ENCODE peak calls at places on chromosomes 12 and 14, in eight cellular contexts. C is T1000; J is Calu3; S is NCI-H1694 treated with DMSO at 0.1 percent for 48 hours; Q is left cardiac atrium; V is stimulated activated naive CD8-positive, alpha-beta T cell treated with anti-CD3 and anti-CD28 coated beads, Interleukin-15, Interleukin-2, amounts not matched to agents 100 U/mL and 50 U/mL, for 24 hours; N is nephron progenitor cell; Z is CD8-positive, alpha-beta memory T cell. E is an unnamed sample.

GRCh38 chr12:15423629-15424028 is 101.3 kb downstream of the PTPRO start:
- DNase-seq in C (no peak), J (no peak), S (no peak), Q (no peak), V (no peak), N (no peak), Z (no peak), E (no peak)

GRCh38 chr12:64124511-64125197 is 97.4 kb downstream of the KICS2 start:
- DNase-seq in C (no peak), J (no peak), S (no peak), Q (no peak), V (no peak), N (no peak), Z (no peak), E (no peak)

GRCh38 chr12:56086096-56086495 is 6.1 kb downstream of the ERBB3 start:
- DNase-seq in C (no peak), J (peak), S (no peak), Q (no peak), V (no peak), N (no peak), Z (no peak), E (no peak)

GRCh38 chr14:93733646-93734045 is 54.6 kb downstream of the PRIMA1 start:
- DNase-seq in C (no peak), J (no peak), S (no peak), Q (no peak), V (no peak), N (no peak), Z (no peak), E (no peak)

GRCh38 chr14:102352213-102352612 is 10.5 kb downstream of the CINP start:
- DNase-seq in C (no peak), J (no peak), S (no peak), Q (no peak), V (no peak), N (no peak), Z (no peak), E (no peak)

GRCh38 chr14:35285168-35285990 is 6.8 kb upstream of the PSMA6 start:
- DNase-seq in C (no peak), J (no peak), S (no peak), Q (no peak), V (no peak), N (no peak), Z (no peak), E (no peak)

GRCh38 chr12:39935275-39935674 is 170.6 kb downstream of the SLC2A13 start:
- DNase-seq in C (no peak), J (no peak), S (no peak), Q (no peak), V (no peak), N (no peak), Z (no peak), E (no peak)

GRCh38 chr12:80242341-80242740 is 143.0 kb downstream of the OTOGL start:
- DNase-seq in C (no peak), J (no peak), S (no peak), Q (no peak), V (no peak), N (no peak), Z (no peak), E (no peak)

GRCh38 chr12:100675432-100675831 is 101.9 kb downstream of the GAS2L3 start:
- DNase-seq in C (no peak), J (peak), S (peak), Q (peak), V (no peak), N (no peak), Z (no peak), E (no peak)

GRCh38 chr12:13198921-13199320 is 2.4 kb downstream of the EMP1 start:
- DNase-seq in C (no peak), J (no peak), S (no peak), Q (peak), V (no peak), N (no peak), Z (no peak), E (no peak)

GRCh38 chr12:17928708-17929366 is 161.2 kb downstream of the RERGL start:
- DNase-seq in C (no peak), J (peak), S (no peak), Q (no peak), V (no peak), N (no peak), Z (no peak), E (no peak)

GRCh38 chr12:27003421-27004311 is 10.5 kb downstream of the TM7SF3 start:
- DNase-seq in C (no peak), J (no peak), S (peak), Q (no peak), V (no peak), N (no peak), Z (no peak), E (no peak)

GRCh38 chr14:95063391-95063790 is 93.9 kb downstream of the DICER1 start:
- DNase-seq in C (no peak), J (no peak), S (no peak), Q (no peak), V (no peak), N (no peak), Z (no peak), E (no peak)